ENCODE peak calls at places on chromosomes 4 and X, in nine cellular contexts. One of them, this sample, is unnamed.

GRCh38 chrX:40644821-40645358 is 2.5 kb downstream of the CXorf38 start:
- DNase-seq in NCI-H1092: no peak
- DNase-seq in stimulated activated naive CD8-positive, alpha-beta T cell treated with anti-CD3 and anti-CD28 coated beads, Interleukin-15, Interleukin-2, amounts not matched to agents 100 U/mL and 50 U/mL, for 24 hours: peak
- DNase-seq in NCI-H2171 treated with DMSO at 0.1 percent for 48 hours: no peak
- DNase-seq in lower lobe of right lung: peak
- DNase-seq in WTC11: no peak
- DNase-seq in GM12891: no peak
- DNase-seq in CD8-positive, alpha-beta memory T cell: peak
- DNase-seq in lower leg skin: no peak
- DNase-seq in this sample: peak

GRCh38 chrX:40260123-40260751 is 162.5 kb upstream of the BCOR start:
- DNase-seq in NCI-H1092: peak
- DNase-seq in stimulated activated naive CD8-positive, alpha-beta T cell treated with anti-CD3 and anti-CD28 coated beads, Interleukin-15, Interleukin-2, amounts not matched to agents 100 U/mL and 50 U/mL, for 24 hours: no peak
- DNase-seq in NCI-H2171 treated with DMSO at 0.1 percent for 48 hours: peak
- DNase-seq in lower lobe of right lung: peak
- DNase-seq in WTC11: no peak
- DNase-seq in GM12891: no peak
- DNase-seq in CD8-positive, alpha-beta memory T cell: no peak
- DNase-seq in lower leg skin: no peak
- DNase-seq in this sample: no peak

GRCh38 chr4:7075962-7076693 is 8.3 kb upstream of the GRPEL1 start:
- DNase-seq in NCI-H1092: no peak
- DNase-seq in stimulated activated naive CD8-positive, alpha-beta T cell treated with anti-CD3 and anti-CD28 coated beads, Interleukin-15, Interleukin-2, amounts not matched to agents 100 U/mL and 50 U/mL, for 24 hours: no peak
- DNase-seq in NCI-H2171 treated with DMSO at 0.1 percent for 48 hours: no peak
- DNase-seq in lower lobe of right lung: no peak
- DNase-seq in WTC11: no peak
- DNase-seq in GM12891: no peak
- DNase-seq in CD8-positive, alpha-beta memory T cell: no peak
- DNase-seq in lower leg skin: peak
- DNase-seq in this sample: no peak

GRCh38 chr4:123390846-123391456 is 5.6 kb upstream of the SPRY1 start:
- DNase-seq in NCI-H1092: no peak
- DNase-seq in stimulated activated naive CD8-positive, alpha-beta T cell treated with anti-CD3 and anti-CD28 coated beads, Interleukin-15, Interleukin-2, amounts not matched to agents 100 U/mL and 50 U/mL, for 24 hours: no peak
- DNase-seq in NCI-H2171 treated with DMSO at 0.1 percent for 48 hours: peak
- DNase-seq in lower lobe of right lung: no peak
- DNase-seq in WTC11: no peak
- DNase-seq in GM12891: no peak
- DNase-seq in CD8-positive, alpha-beta memory T cell: no peak
- DNase-seq in lower leg skin: no peak
- DNase-seq in this sample: no peak

GRCh38 chr4:152479428-152480026 is 56.4 kb downstream of the FBXW7 start:
- DNase-seq in NCI-H1092: no peak
- DNase-seq in stimulated activated naive CD8-positive, alpha-beta T cell treated with anti-CD3 and anti-CD28 coated beads, Interleukin-15, Interleukin-2, amounts not matched to agents 100 U/mL and 50 U/mL, for 24 hours: no peak
- DNase-seq in NCI-H2171 treated with DMSO at 0.1 percent for 48 hours: no peak
- DNase-seq in lower lobe of right lung: no peak
- DNase-seq in WTC11: no peak
- DNase-seq in GM12891: no peak
- DNase-seq in CD8-positive, alpha-beta memory T cell: no peak
- DNase-seq in lower leg skin: no peak
- DNase-seq in this sample: no peak

GRCh38 chr4:108044951-108045686 is 55.4 kb downstream of the HADH start:
- DNase-seq in NCI-H1092: no peak
- DNase-seq in stimulated activated naive CD8-positive, alpha-beta T cell treated with anti-CD3 and anti-CD28 coated beads, Interleukin-15, Interleukin-2, amounts not matched to agents 100 U/mL and 50 U/mL, for 24 hours: no peak
- DNase-seq in NCI-H2171 treated with DMSO at 0.1 percent for 48 hours: no peak
- DNase-seq in lower lobe of right lung: no peak
- DNase-seq in WTC11: no peak
- DNase-seq in GM12891: no peak
- DNase-seq in CD8-positive, alpha-beta memory T cell: no peak
- DNase-seq in lower leg skin: no peak
- DNase-seq in this sample: no peak

GRCh38 chrX:8987672-8988250 is 46.2 kb downstream of the FAM9B start:
- DNase-seq in NCI-H1092: no peak
- DNase-seq in stimulated activated naive CD8-positive, alpha-beta T cell treated with anti-CD3 and anti-CD28 coated beads, Interleukin-15, Interleukin-2, amounts not matched to agents 100 U/mL and 50 U/mL, for 24 hours: no peak
- DNase-seq in NCI-H2171 treated with DMSO at 0.1 percent for 48 hours: no peak
- DNase-seq in lower lobe of right lung: no peak
- DNase-seq in WTC11: no peak
- DNase-seq in GM12891: no peak
- DNase-seq in CD8-positive, alpha-beta memory T cell: peak
- DNase-seq in lower leg skin: no peak
- DNase-seq in this sample: no peak

GRCh38 chr4:8719421-8719820 is 126.9 kb downstream of the CPZ start:
- DNase-seq in NCI-H1092: no peak
- DNase-seq in stimulated activated naive CD8-positive, alpha-beta T cell treated with anti-CD3 and anti-CD28 coated beads, Interleukin-15, Interleukin-2, amounts not matched to agents 100 U/mL and 50 U/mL, for 24 hours: no peak
- DNase-seq in NCI-H2171 treated with DMSO at 0.1 percent for 48 hours: no peak
- DNase-seq in lower lobe of right lung: peak
- DNase-seq in WTC11: peak
- DNase-seq in GM12891: no peak
- DNase-seq in CD8-positive, alpha-beta memory T cell: no peak
- DNase-seq in lower leg skin: peak
- DNase-seq in this sample: no peak

GRCh38 chrX:34893741-34894140 is 48.9 kb upstream of the FAM47B start:
- DNase-seq in NCI-H1092: no peak
- DNase-seq in stimulated activated naive CD8-positive, alpha-beta T cell treated with anti-CD3 and anti-CD28 coated beads, Interleukin-15, Interleukin-2, amounts not matched to agents 100 U/mL and 50 U/mL, for 24 hours: no peak
- DNase-seq in NCI-H2171 treated with DMSO at 0.1 percent for 48 hours: no peak
- DNase-seq in lower lobe of right lung: no peak
- DNase-seq in WTC11: no peak
- DNase-seq in GM12891: no peak
- DNase-seq in CD8-positive, alpha-beta memory T cell: no peak
- DNase-seq in lower leg skin: no peak
- DNase-seq in this sample: no peak

GRCh38 chrX:24542756-24543155 is 77.7 kb downstream of the PDK3 start:
- DNase-seq in NCI-H1092: no peak
- DNase-seq in stimulated activated naive CD8-positive, alpha-beta T cell treated with anti-CD3 and anti-CD28 coated beads, Interleukin-15, Interleukin-2, amounts not matched to agents 100 U/mL and 50 U/mL, for 24 hours: no peak
- DNase-seq in NCI-H2171 treated with DMSO at 0.1 percent for 48 hours: no peak
- DNase-seq in lower lobe of right lung: no peak
- DNase-seq in WTC11: no peak
- DNase-seq in GM12891: no peak
- DNase-seq in CD8-positive, alpha-beta memory T cell: no peak
- DNase-seq in lower leg skin: no peak
- DNase-seq in this sample: no peak

GRCh38 chr4:7390366-7390765 is 44.4 kb downstream of the PSAPL1 start:
- DNase-seq in NCI-H1092: no peak
- DNase-seq in stimulated activated naive CD8-positive, alpha-beta T cell treated with anti-CD3 and anti-CD28 coated beads, Interleukin-15, Interleukin-2, amounts not matched to agents 100 U/mL and 50 U/mL, for 24 hours: no peak
- DNase-seq in NCI-H2171 treated with DMSO at 0.1 percent for 48 hours: no peak
- DNase-seq in lower lobe of right lung: no peak
- DNase-seq in WTC11: no peak
- DNase-seq in GM12891: no peak
- DNase-seq in CD8-positive, alpha-beta memory T cell: no peak
- DNase-seq in lower leg skin: peak
- DNase-seq in this sample: no peak

GRCh38 chr4:37620174-37620573 is 66.0 kb downstream of the RELL1 start:
- DNase-seq in NCI-H1092: no peak
- DNase-seq in stimulated activated naive CD8-positive, alpha-beta T cell treated with anti-CD3 and anti-CD28 coated beads, Interleukin-15, Interleukin-2, amounts not matched to agents 100 U/mL and 50 U/mL, for 24 hours: no peak
- DNase-seq in NCI-H2171 treated with DMSO at 0.1 percent for 48 hours: no peak
- DNase-seq in lower lobe of right lung: no peak
- DNase-seq in WTC11: no peak
- DNase-seq in GM12891: no peak
- DNase-seq in CD8-positive, alpha-beta memory T cell: no peak
- DNase-seq in lower leg skin: no peak
- DNase-seq in this sample: no peak

GRCh38 chr4:173424899-173425805 is 26.2 kb upstream of the SCRG1 start:
- DNase-seq in NCI-H1092: no peak
- DNase-seq in stimulated activated naive CD8-positive, alpha-beta T cell treated with anti-CD3 and anti-CD28 coated beads, Interleukin-15, Interleukin-2, amounts not matched to agents 100 U/mL and 50 U/mL, for 24 hours: no peak
- DNase-seq in NCI-H2171 treated with DMSO at 0.1 percent for 48 hours: no peak
- DNase-seq in lower lobe of right lung: no peak
- DNase-seq in WTC11: no peak
- DNase-seq in GM12891: no peak
- DNase-seq in CD8-positive, alpha-beta memory T cell: no peak
- DNase-seq in lower leg skin: no peak
- DNase-seq in this sample: peak

GRCh38 chr4:165700855-165701254 is 172.2 kb upstream of the TLL1 start:
- DNase-seq in NCI-H1092: no peak
- DNase-seq in stimulated activated naive CD8-positive, alpha-beta T cell treated with anti-CD3 and anti-CD28 coated beads, Interleukin-15, Interleukin-2, amounts not matched to agents 100 U/mL and 50 U/mL, for 24 hours: no peak
- DNase-seq in NCI-H2171 treated with DMSO at 0.1 percent for 48 hours: no peak
- DNase-seq in lower lobe of right lung: no peak
- DNase-seq in WTC11: peak
- DNase-seq in GM12891: no peak
- DNase-seq in CD8-positive, alpha-beta memory T cell: no peak
- DNase-seq in lower leg skin: no peak
- DNase-seq in this sample: no peak

GRCh38 chr4:137651128-137651527 is 118.8 kb upstream of the PCDH18 start:
- DNase-seq in NCI-H1092: no peak
- DNase-seq in stimulated activated naive CD8-positive, alpha-beta T cell treated with anti-CD3 and anti-CD28 coated beads, Interleukin-15, Interleukin-2, amounts not matched to agents 100 U/mL and 50 U/mL, for 24 hours: no peak
- DNase-seq in NCI-H2171 treated with DMSO at 0.1 percent for 48 hours: no peak
- DNase-seq in lower lobe of right lung: no peak
- DNase-seq in WTC11: no peak
- DNase-seq in GM12891: no peak
- DNase-seq in CD8-positive, alpha-beta memory T cell: no peak
- DNase-seq in lower leg skin: no peak
- DNase-seq in this sample: no peak

GRCh38 chrX:105975382-105975781 is 63.1 kb downstream of the SERPINA7 start:
- DNase-seq in NCI-H1092: no peak
- DNase-seq in stimulated activated naive CD8-positive, alpha-beta T cell treated with anti-CD3 and anti-CD28 coated beads, Interleukin-15, Interleukin-2, amounts not matched to agents 100 U/mL and 50 U/mL, for 24 hours: no peak
- DNase-seq in NCI-H2171 treated with DMSO at 0.1 percent for 48 hours: no peak
- DNase-seq in lower lobe of right lung: no peak
- DNase-seq in WTC11: no peak
- DNase-seq in GM12891: no peak
- DNase-seq in CD8-positive, alpha-beta memory T cell: no peak
- DNase-seq in lower leg skin: no peak
- DNase-seq in this sample: no peak

GRCh38 chr4:19580090-19580489 is 671.6 kb upstream of the SLIT2 start:
- DNase-seq in NCI-H1092: no peak
- DNase-seq in stimulated activated naive CD8-positive, alpha-beta T cell treated with anti-CD3 and anti-CD28 coated beads, Interleukin-15, Interleukin-2, amounts not matched to agents 100 U/mL and 50 U/mL, for 24 hours: no peak
- DNase-seq in NCI-H2171 treated with DMSO at 0.1 percent for 48 hours: no peak
- DNase-seq in lower lobe of right lung: no peak
- DNase-seq in WTC11: no peak
- DNase-seq in GM12891: no peak
- DNase-seq in CD8-positive, alpha-beta memory T cell: no peak
- DNase-seq in lower leg skin: no peak
- DNase-seq in this sample: no peak

GRCh38 chr4:124321370-124321769 is 391.2 kb downstream of the ANKRD50 start:
- DNase-seq in NCI-H1092: no peak
- DNase-seq in stimulated activated naive CD8-positive, alpha-beta T cell treated with anti-CD3 and anti-CD28 coated beads, Interleukin-15, Interleukin-2, amounts not matched to agents 100 U/mL and 50 U/mL, for 24 hours: no peak
- DNase-seq in NCI-H2171 treated with DMSO at 0.1 percent for 48 hours: no peak
- DNase-seq in lower lobe of right lung: no peak
- DNase-seq in WTC11: peak
- DNase-seq in GM12891: no peak
- DNase-seq in CD8-positive, alpha-beta memory T cell: no peak
- DNase-seq in lower leg skin: no peak
- DNase-seq in this sample: no peak

GRCh38 chrX:112761239-112762207 is 79.1 kb downstream of the AMOT start:
- DNase-seq in NCI-H1092: no peak
- DNase-seq in stimulated activated naive CD8-positive, alpha-beta T cell treated with anti-CD3 and anti-CD28 coated beads, Interleukin-15, Interleukin-2, amounts not matched to agents 100 U/mL and 50 U/mL, for 24 hours: no peak
- DNase-seq in NCI-H2171 treated with DMSO at 0.1 percent for 48 hours: no peak
- DNase-seq in lower lobe of right lung: no peak
- DNase-seq in WTC11: no peak
- DNase-seq in GM12891: no peak
- DNase-seq in CD8-positive, alpha-beta memory T cell: no peak
- DNase-seq in lower leg skin: no peak
- DNase-seq in this sample: no peak

GRCh38 chr4:104976258-104976657 is 170.4 kb upstream of the TET2 start:
- DNase-seq in NCI-H1092: no peak
- DNase-seq in stimulated activated naive CD8-positive, alpha-beta T cell treated with anti-CD3 and anti-CD28 coated beads, Interleukin-15, Interleukin-2, amounts not matched to agents 100 U/mL and 50 U/mL, for 24 hours: no peak
- DNase-seq in NCI-H2171 treated with DMSO at 0.1 percent for 48 hours: no peak
- DNase-seq in lower lobe of right lung: no peak
- DNase-seq in WTC11: no peak
- DNase-seq in GM12891: no peak
- DNase-seq in CD8-positive, alpha-beta memory T cell: no peak
- DNase-seq in lower leg skin: no peak
- DNase-seq in this sample: no peak

GRCh38 chrX:116726806-116727205 is 264.0 kb upstream of the CT83 start:
- DNase-seq in NCI-H1092: no peak
- DNase-seq in stimulated activated naive CD8-positive, alpha-beta T cell treated with anti-CD3 and anti-CD28 coated beads, Interleukin-15, Interleukin-2, amounts not matched to agents 100 U/mL and 50 U/mL, for 24 hours: no peak
- DNase-seq in NCI-H2171 treated with DMSO at 0.1 percent for 48 hours: no peak
- DNase-seq in lower lobe of right lung: no peak
- DNase-seq in WTC11: peak
- DNase-seq in GM12891: no peak
- DNase-seq in CD8-positive, alpha-beta memory T cell: no peak
- DNase-seq in lower leg skin: no peak
- DNase-seq in this sample: no peak

GRCh38 chr4:93066746-93067145 is 761.8 kb upstream of the ATOH1 start:
- DNase-seq in NCI-H1092: no peak
- DNase-seq in stimulated activated naive CD8-positive, alpha-beta T cell treated with anti-CD3 and anti-CD28 coated beads, Interleukin-15, Interleukin-2, amounts not matched to agents 100 U/mL and 50 U/mL, for 24 hours: no peak
- DNase-seq in NCI-H2171 treated with DMSO at 0.1 percent for 48 hours: no peak
- DNase-seq in lower lobe of right lung: no peak
- DNase-seq in WTC11: no peak
- DNase-seq in GM12891: no peak
- DNase-seq in CD8-positive, alpha-beta memory T cell: no peak
- DNase-seq in lower leg skin: no peak
- DNase-seq in this sample: no peak

GRCh38 chr4:155629183-155629825 is 37.3 kb upstream of the GUCY1A1 start:
- DNase-seq in NCI-H1092: no peak
- DNase-seq in stimulated activated naive CD8-positive, alpha-beta T cell treated with anti-CD3 and anti-CD28 coated beads, Interleukin-15, Interleukin-2, amounts not matched to agents 100 U/mL and 50 U/mL, for 24 hours: no peak
- DNase-seq in NCI-H2171 treated with DMSO at 0.1 percent for 48 hours: no peak
- DNase-seq in lower lobe of right lung: no peak
- DNase-seq in WTC11: no peak
- DNase-seq in GM12891: no peak
- DNase-seq in CD8-positive, alpha-beta memory T cell: no peak
- DNase-seq in lower leg skin: no peak
- DNase-seq in this sample: no peak

GRCh38 chrX:152735860-152736511 is 2.4 kb downstream of the MAGEA12 start:
- DNase-seq in NCI-H1092: no peak
- DNase-seq in stimulated activated naive CD8-positive, alpha-beta T cell treated with anti-CD3 and anti-CD28 coated beads, Interleukin-15, Interleukin-2, amounts not matched to agents 100 U/mL and 50 U/mL, for 24 hours: no peak
- DNase-seq in NCI-H2171 treated with DMSO at 0.1 percent for 48 hours: no peak
- DNase-seq in lower lobe of right lung: no peak
- DNase-seq in WTC11: no peak
- DNase-seq in GM12891: no peak
- DNase-seq in CD8-positive, alpha-beta memory T cell: no peak
- DNase-seq in lower leg skin: peak
- DNase-seq in this sample: no peak

GRCh38 chrX:133999013-133999705 is 13.8 kb upstream of the GPC3 start:
- DNase-seq in NCI-H1092: no peak
- DNase-seq in stimulated activated naive CD8-positive, alpha-beta T cell treated with anti-CD3 and anti-CD28 coated beads, Interleukin-15, Interleukin-2, amounts not matched to agents 100 U/mL and 50 U/mL, for 24 hours: no peak
- DNase-seq in NCI-H2171 treated with DMSO at 0.1 percent for 48 hours: no peak
- DNase-seq in lower lobe of right lung: no peak
- DNase-seq in WTC11: no peak
- DNase-seq in GM12891: no peak
- DNase-seq in CD8-positive, alpha-beta memory T cell: no peak
- DNase-seq in lower leg skin: no peak
- DNase-seq in this sample: no peak

GRCh38 chr4:172996571-172997216 is 171.9 kb upstream of the GALNT7 start:
- DNase-seq in NCI-H1092: no peak
- DNase-seq in stimulated activated naive CD8-positive, alpha-beta T cell treated with anti-CD3 and anti-CD28 coated beads, Interleukin-15, Interleukin-2, amounts not matched to agents 100 U/mL and 50 U/mL, for 24 hours: no peak
- DNase-seq in NCI-H2171 treated with DMSO at 0.1 percent for 48 hours: no peak
- DNase-seq in lower lobe of right lung: no peak
- DNase-seq in WTC11: no peak
- DNase-seq in GM12891: no peak
- DNase-seq in CD8-positive, alpha-beta memory T cell: no peak
- DNase-seq in lower leg skin: no peak
- DNase-seq in this sample: peak

GRCh38 chr4:18935956-18936355 is 914.4 kb upstream of the LCORL start:
- DNase-seq in NCI-H1092: no peak
- DNase-seq in stimulated activated naive CD8-positive, alpha-beta T cell treated with anti-CD3 and anti-CD28 coated beads, Interleukin-15, Interleukin-2, amounts not matched to agents 100 U/mL and 50 U/mL, for 24 hours: no peak
- DNase-seq in NCI-H2171 treated with DMSO at 0.1 percent for 48 hours: no peak
- DNase-seq in lower lobe of right lung: no peak
- DNase-seq in WTC11: peak
- DNase-seq in GM12891: no peak
- DNase-seq in CD8-positive, alpha-beta memory T cell: no peak
- DNase-seq in lower leg skin: no peak
- DNase-seq in this sample: no peak